ENCODE peak calls at places on chromosomes 1 and 21, in four cellular contexts. T, O, Y and A are unnamed samples.

GRCh38 chr1:40394456-40395172 is 21.1 kb downstream of the SMAP2 start:
- DNase-seq in T (no peak), Y (no peak), O (no peak), A (no peak)

GRCh38 chr1:40017951-40018575 is 22.5 kb upstream of the CAP1 start:
- DNase-seq in Y (no peak), T (no peak), O (no peak), A (no peak)

GRCh38 chr1:169546087-169546995 is 39.9 kb downstream of the F5 start:
- DNase-seq in T (peak), Y (peak), O (peak), A (no peak)

GRCh38 chr1:202575906-202576653 is 134.2 kb downstream of the SYT2 start:
- DNase-seq in O (no peak), T (no peak), Y (no peak), A (no peak)

GRCh38 chr1:245074898-245075297 is 79.9 kb upstream of the KIF26B start:
- DNase-seq in O (no peak), T (no peak), Y (no peak), A (no peak)

GRCh38 chr1:22814176-22815042 is 103.8 kb downstream of the EPHB2 start:
- DNase-seq in O (no peak), T (peak), Y (no peak), A (no peak)

GRCh38 chr1:18411820-18412641 is 68.7 kb upstream of the KLHDC7A start:
- DNase-seq in Y (no peak), T (no peak), O (no peak), A (no peak)

GRCh38 chr1:240599299-240599698 is 12.7 kb downstream of the GREM2 start:
- DNase-seq in O (no peak), Y (no peak), T (no peak), A (no peak)

GRCh38 chr1:41362357-41362721 is 1.1 kb downstream of the FOXO6 start:
- DNase-seq in O (peak), Y (no peak), T (no peak), A (no peak)

GRCh38 chr1:205270764-205271163 is 43.0 kb downstream of the TMCC2 start:
- DNase-seq in O (no peak), Y (no peak), T (peak), A (no peak)

GRCh38 chr1:178220094-178220493 is 126.2 kb downstream of the RASAL2 start:
- DNase-seq in Y (no peak), T (no peak), O (no peak), A (no peak)

GRCh38 chr1:209797978-209798639 is 7.8 kb downstream of the IRF6 start:
- DNase-seq in T (no peak), O (no peak), Y (no peak), A (no peak)

GRCh38 chr21:32520885-32521735 is 64.2 kb downstream of the TCP10L start:
- DNase-seq in T (peak), O (no peak), Y (peak), A (peak)

GRCh38 chr1:48089356-48089891 is 92.2 kb upstream of the TRABD2B start:
- DNase-seq in Y (no peak), O (no peak), T (no peak), A (no peak)

GRCh38 chr1:213681788-213682340 is 305.9 kb upstream of the PROX1 start:
- DNase-seq in Y (no peak), O (no peak), T (no peak), A (no peak)

GRCh38 chr1:230400007-230400344 is 26.2 kb downstream of the PGBD5 start:
- DNase-seq in T (no peak), O (peak), Y (no peak), A (no peak)

GRCh38 chr1:178263341-178263740 is 169.4 kb downstream of the RASAL2 start:
- DNase-seq in T (no peak), O (no peak), Y (no peak), A (no peak)

GRCh38 chr1:117802546-117803257 is 126.7 kb downstream of the GDAP2 start:
- DNase-seq in T (no peak), O (no peak), Y (no peak), A (no peak)

GRCh38 chr1:182370532-182370931 is 21.1 kb downstream of the GLUL start:
- DNase-seq in T (no peak), Y (no peak), O (no peak), A (no peak)

GRCh38 chr21:35324372-35325220 is 275.5 kb upstream of the RUNX1 start:
- DNase-seq in Y (no peak), T (peak), O (no peak), A (no peak)

GRCh38 chr1:66311092-66311491 is 222.9 kb upstream of the SGIP1 start:
- DNase-seq in Y (no peak), O (no peak), T (no peak), A (no peak)

GRCh38 chr1:223714849-223715709 is 2.7 kb downstream of the CAPN2 start:
- DNase-seq in Y (no peak), O (no peak), T (no peak), A (no peak)

GRCh38 chr21:39319814-39320332 is 6.4 kb upstream of the BRWD1 start:
- DNase-seq in O (no peak), T (no peak), Y (peak), A (no peak)

GRCh38 chr1:119673171-119673940 is 25.3 kb upstream of the ZNF697 start:
- DNase-seq in T (no peak), O (no peak), Y (no peak), A (no peak)

GRCh38 chr1:66415830-66416229 is 118.1 kb upstream of the SGIP1 start:
- DNase-seq in O (no peak), T (no peak), Y (no peak), A (no peak)

GRCh38 chr21:16535100-16535418 is 805.3 kb downstream of the USP25 start:
- DNase-seq in O (no peak), T (peak), Y (peak), A (peak)

GRCh38 chr1:152394151-152394550 is 19.9 kb downstream of the CRNN start:
- DNase-seq in O (no peak), Y (no peak), T (no peak), A (no peak)

GRCh38 chr1:152397474-152397873 is 16.6 kb downstream of the CRNN start:
- DNase-seq in T (no peak), O (no peak), Y (no peak), A (no peak)

DNA sequence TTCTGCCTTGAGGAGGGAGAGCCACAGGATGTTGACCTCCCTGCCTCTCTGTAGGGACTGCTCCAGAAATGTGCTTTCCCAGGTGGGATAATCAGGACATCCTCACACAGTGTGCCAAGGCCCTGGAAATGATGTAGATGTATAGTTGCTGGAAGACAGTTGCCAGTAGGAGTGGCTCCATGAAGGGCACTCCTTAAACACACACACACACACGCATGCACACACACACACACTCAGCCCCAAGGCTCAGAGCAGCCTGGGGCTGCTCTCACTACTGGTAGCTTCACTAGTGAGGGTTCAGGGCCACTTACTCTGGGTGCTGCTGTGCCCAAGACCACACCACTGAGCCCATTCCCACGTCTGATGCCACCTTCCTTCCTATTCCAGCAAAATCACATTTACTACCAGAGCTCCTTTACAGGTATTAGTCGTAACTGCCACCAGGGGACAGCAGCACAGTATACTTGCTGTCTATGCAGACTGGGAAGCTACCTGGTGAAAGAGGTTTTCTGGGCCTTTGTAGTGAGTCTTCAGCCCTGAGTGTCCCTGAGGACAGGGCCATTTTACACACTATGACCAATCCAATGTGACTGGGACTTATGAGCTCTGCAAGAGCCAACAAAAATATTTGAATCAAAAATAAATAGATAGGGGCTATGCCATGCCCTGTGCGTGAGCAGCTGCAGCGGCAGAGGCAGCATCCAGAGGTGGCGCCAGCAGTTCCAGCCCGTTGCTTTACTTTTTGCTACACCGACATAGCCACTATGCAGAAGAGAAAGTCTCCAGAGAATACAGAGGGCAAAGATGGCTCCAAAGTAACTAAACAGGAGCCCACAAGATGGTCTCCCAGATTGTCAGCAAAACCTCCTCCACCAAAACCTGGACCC is 15.0 kb downstream of the CRNN start:
- DNase-seq in O (no peak), Y (no peak), T (no peak), A (no peak)
- TF ChIP-seq CTCF in O (no peak), Y (peak), T (no peak), A (no peak)

DNA sequence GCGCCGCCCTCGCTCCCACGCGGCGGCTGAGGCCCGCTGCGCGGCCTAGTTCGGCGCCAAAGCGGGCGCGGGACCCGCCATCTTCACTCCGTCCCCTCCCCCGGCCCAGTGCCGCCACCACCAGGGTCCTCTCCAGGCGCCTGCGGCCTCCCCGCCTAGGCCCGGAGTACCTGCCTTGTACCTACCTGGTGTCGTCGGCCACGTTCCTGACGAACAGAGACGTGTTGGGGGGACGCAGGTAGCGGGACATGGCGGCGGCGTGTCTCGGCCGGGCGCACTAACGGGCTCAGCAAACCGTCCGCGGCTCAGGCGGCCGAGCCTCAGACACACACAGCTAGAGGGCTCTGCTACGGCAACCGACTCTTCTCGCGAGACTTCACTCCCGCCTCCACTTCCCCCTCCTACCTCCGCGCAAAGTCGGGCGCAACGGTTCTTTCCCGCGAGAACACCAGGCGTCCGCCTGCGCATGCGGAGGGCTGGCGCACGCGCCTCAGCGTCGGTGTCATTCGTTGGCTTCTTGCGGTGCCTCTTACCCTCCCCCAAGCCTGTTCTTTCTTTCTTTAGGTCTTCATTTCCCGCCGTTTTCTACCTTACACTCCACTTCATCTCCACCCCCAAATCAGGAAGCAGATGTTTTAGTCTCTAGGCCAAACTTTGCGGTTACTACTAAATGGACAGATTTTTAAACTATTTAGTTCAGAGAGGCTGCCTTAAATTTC is at the start of gene SRSF10:
- DNase-seq in T (peak), Y (peak), O (peak), A (peak)
- TF ChIP-seq CTCF in T (peak), Y (peak), O (no peak), A (no peak)

DNA sequence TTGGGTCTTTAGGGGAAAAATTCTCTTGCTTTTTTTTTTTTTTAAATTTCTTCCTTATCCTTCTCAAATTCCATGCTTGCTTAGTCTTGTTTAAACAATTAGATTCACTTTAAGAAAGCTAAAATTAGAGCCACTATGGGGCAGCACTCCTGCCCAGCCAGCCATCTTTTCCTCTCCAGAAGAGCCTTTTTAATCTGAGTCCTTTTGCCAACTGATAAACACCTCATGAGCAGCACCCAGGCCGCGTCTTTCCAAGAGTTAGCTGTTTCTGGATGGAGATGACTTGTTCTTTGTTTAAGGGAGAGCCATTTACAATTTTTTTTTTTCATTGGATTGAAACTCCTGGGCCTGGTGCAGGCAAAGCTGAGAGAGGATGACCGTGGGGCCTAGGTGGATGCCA is 53.3 kb upstream of the TSPAN2 start:
- DNase-seq in T (no peak), O (no peak), Y (peak), A (no peak)
- TF ChIP-seq CTCF in T (no peak), O (no peak), Y (peak), A (no peak)

GRCh38 chr21:45249626-45250025 is 38.1 kb downstream of the POFUT2 start:
- DNase-seq in O (no peak), Y (no peak), T (no peak), A (no peak)

GRCh38 chr21:45250914-45251634 is 36.6 kb downstream of the POFUT2 start:
- DNase-seq in Y (no peak), O (no peak), T (no peak), A (no peak)

GRCh38 chr21:45250272-45250671 is 37.4 kb downstream of the POFUT2 start:
- DNase-seq in T (no peak), Y (no peak), O (no peak), A (no peak)

GRCh38 chr21:45248301-45248892 is 39.3 kb downstream of the POFUT2 start:
- DNase-seq in O (no peak), Y (no peak), T (no peak), A (no peak)

GRCh38 chr21:45248893-45249381 is 38.8 kb downstream of the POFUT2 start:
- DNase-seq in T (peak), O (no peak), Y (no peak), A (no peak)
- TF ChIP-seq CTCF in T (no peak), O (no peak), Y (no peak), A (no peak)

GRCh38 chr1:8891405-8891804 is 12.9 kb upstream of the ENO1 start:
- DNase-seq in T (no peak), Y (no peak), O (no peak), A (no peak)
- TF ChIP-seq CTCF in T (no peak), Y (no peak), O (no peak), A (no peak)

GRCh38 chr1:161021959-161022332 is 994 bp upstream of the F11R start:
- DNase-seq in O (no peak), Y (no peak), T (no peak), A (no peak)

GRCh38 chr1:161019767-161020572 is 982 bp downstream of the F11R start:
- DNase-seq in O (no peak), Y (no peak), T (no peak), A (no peak)

GRCh38 chr1:161020573-161021167 is at the start of gene F11R:
- DNase-seq in O (peak), T (peak), Y (peak), A (no peak)

GRCh38 chr1:161018631-161018930 is 2.4 kb downstream of the F11R start:
- DNase-seq in T (no peak), Y (no peak), O (no peak), A (no peak)

DNA sequence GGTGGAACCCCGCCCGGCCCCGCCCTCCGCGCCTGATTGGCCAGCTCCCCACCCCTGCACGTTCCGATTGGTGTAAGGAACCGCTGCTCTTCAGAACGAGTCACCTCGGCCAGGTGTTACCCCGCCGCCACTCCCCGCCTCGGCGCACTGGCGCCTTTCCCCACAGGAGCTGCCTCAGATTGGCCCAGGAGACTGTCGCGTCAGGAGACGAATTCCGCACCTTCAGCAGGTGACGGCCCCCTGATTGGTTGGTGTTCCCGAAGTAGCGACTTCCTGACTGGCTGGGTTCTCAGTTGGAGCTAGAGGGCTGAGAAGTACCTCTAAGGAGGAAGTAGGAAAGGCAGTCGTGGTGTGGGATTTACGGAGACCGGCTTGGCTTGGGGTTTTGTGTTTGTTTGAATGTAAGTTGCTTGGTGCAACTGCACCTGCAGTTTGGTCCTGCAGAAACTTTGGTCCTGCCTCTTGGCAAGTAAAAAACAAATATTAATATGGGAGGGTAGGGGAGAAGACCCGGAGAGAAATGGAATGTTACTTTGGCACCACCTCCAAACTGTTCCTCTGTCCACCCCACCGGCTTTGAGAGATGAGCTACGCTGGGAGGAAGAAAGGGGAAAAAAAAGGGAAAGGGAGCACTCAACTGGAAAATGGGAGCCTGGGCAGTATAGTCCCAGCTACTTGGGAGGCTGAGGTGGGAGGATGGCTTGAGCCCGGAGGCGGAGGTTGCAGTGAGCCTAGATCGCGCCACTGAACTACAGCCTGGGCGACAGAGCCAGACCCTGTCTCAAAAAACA is 411 bp upstream of the F11R start:
- DNase-seq in T (peak), Y (peak), O (peak), A (no peak)
- TF ChIP-seq CTCF in T (no peak), Y (no peak), O (no peak), A (no peak)

DNA sequence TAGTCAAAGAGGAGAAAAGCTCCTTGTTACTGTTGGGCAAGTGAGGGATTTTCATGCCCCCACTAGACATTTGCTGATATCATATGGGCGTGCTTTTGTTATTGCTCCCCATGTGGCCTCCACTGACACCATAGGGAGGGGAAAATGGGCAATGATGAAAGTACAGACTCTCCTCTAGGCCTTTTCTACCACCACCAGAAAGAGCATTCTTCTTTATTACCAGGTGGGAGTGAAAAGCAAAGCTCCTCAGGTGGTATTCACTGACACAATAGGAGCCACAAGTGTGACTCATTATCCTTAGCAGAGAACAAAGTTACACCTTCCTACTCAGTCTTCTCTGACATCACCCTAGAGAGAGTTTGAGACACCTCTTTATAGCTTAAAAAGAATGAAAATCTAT is 667.1 kb downstream of the LTN1 start:
- DNase-seq in Y (no peak), T (no peak), O (no peak), A (no peak)
- TF ChIP-seq CTCF in Y (no peak), T (no peak), O (no peak), A (no peak)

DNA sequence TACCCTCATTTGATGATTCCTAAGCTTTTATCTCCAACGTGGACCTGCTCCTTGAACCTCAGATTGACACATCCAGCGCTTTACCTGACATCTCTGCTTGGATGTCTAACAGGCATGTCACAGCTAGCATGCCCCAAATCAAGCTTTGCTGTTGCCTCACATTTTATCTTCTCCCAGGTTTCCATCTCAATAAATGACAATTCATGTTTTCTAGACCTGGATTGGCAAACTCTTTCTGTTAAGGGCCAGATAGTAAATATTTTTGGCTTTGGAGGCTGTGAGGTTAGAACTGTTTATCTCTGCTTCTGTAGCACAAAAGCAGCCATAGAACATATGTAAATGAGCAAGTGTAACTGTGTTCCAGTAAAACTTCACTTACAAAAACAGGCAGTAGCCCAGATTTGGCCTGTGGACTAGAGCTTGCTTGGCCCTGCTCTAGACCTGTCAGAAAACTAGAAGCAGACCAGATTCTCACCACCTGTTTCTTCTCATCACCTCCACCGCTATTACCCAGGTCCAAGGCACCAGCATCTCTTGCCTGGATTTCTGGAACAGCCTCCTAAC is 42.2 kb downstream of the UBE4B start:
- DNase-seq in O (no peak), T (no peak), Y (no peak), A (no peak)
- TF ChIP-seq CTCF in O (no peak), T (no peak), Y (no peak), A (no peak)

DNA sequence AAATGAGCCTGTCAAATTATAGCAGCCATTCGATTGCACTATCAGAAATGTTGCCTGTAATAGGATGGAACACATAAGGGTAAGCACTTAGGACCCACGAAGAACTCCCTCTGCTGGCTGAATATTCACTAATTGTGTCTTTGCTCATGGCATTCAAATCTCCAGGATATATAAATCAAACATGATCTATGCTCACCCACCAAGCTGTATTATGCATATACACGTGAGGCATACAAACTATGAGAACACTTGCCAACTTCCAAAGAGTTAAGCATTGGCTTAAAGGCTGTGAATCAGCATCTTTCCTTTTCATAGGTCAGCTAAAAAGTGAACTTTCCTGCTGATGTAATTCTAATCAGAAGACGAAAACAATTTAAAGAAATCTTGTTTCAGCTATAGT is 34.5 kb downstream of the TMPRSS15 start:
- DNase-seq in T (no peak), Y (no peak), O (no peak), A (no peak)
- TF ChIP-seq CTCF in T (no peak), Y (peak), O (no peak), A (no peak)

GRCh38 chr1:91498498-91499245 is 2.0 kb upstream of the CDC7 start:
- DNase-seq in O (no peak), Y (no peak), T (no peak), A (no peak)
- TF ChIP-seq CTCF in O (no peak), Y (no peak), T (no peak), A (no peak)